ENCODE peak calls at places on chromosomes 6 and 20, in seven cellular contexts. H, V, B, G, A, F and R are unnamed samples.

GRCh38 chr6:149716584-149716983 is 1.3 kb downstream of the LATS1 start:
- DNase-seq in H (no peak), A (no peak), F (no peak), V (peak; percentile 20), G (no peak), B (no peak), R (no peak)

GRCh38 chr20:20369353-20370086 is 1.6 kb downstream of the INSM1 start:
- DNase-seq in B (no peak), V (no peak), G (no peak), A (no peak), H (no peak), F (no peak), R (peak; percentile 57)

GRCh38 chr20:2750343-2751251 is 49.8 kb downstream of the CPXM1 start:
- DNase-seq in G (no peak), V (peak; percentile 17), F (no peak), H (no peak), A (no peak), B (no peak), R (no peak)

GRCh38 chr6:16676978-16677377 is 84.3 kb downstream of the ATXN1 start:
- DNase-seq in F (no peak), V (peak; percentile 64), B (no peak), A (no peak), G (no peak), H (no peak), R (no peak)

GRCh38 chr20:2093200-2093781 is 8.3 kb upstream of the STK35 start:
- DNase-seq in A (no peak), G (no peak), V (no peak), H (no peak), F (no peak), B (no peak), R (no peak)

GRCh38 chr6:191487-192312 is 100.6 kb upstream of the DUSP22 start:
- DNase-seq in H (no peak), A (no peak), V (no peak), F (no peak), B (no peak), G (no peak), R (no peak)

GRCh38 chr20:32485770-32486248 is 99.3 kb downstream of the NOL4L start:
- DNase-seq in G (no peak), F (no peak), H (no peak), B (no peak), A (no peak), V (no peak), R (no peak)

GRCh38 chr20:25676164-25676809 is 20.4 kb downstream of the ZNF337 start:
- DNase-seq in V (peak; percentile 82), B (no peak), H (no peak), A (no peak), G (no peak), F (no peak), R (no peak)

GRCh38 chr6:29676981-29677601 is 3.9 kb downstream of the ZFP57 start:
- DNase-seq in V (no peak), G (no peak), H (no peak), F (no peak), B (no peak), A (no peak), R (no peak)

GRCh38 chr6:41083072-41083471 is 10.3 kb downstream of the NFYA start:
- DNase-seq in H (no peak), A (no peak), F (no peak), V (no peak), G (no peak), B (no peak), R (no peak)

GRCh38 chr20:23727016-23727415 is 23.7 kb downstream of the CST1 start:
- DNase-seq in V (no peak), F (no peak), G (no peak), A (no peak), B (no peak), H (no peak), R (no peak)

GRCh38 chr6:131023834-131024504 is 39.1 kb downstream of the EPB41L2 start:
- DNase-seq in F (no peak), B (no peak), G (no peak), H (no peak), V (peak; percentile 82), A (no peak), R (no peak)

GRCh38 chr6:164276211-164276610 is 861.7 kb downstream of the QKI start:
- DNase-seq in H (no peak), G (no peak), V (no peak), F (no peak), B (no peak), A (no peak), R (no peak)

GRCh38 chr6:30075094-30075986 is at the start of gene RNF39:
- DNase-seq in A (no peak), B (no peak), H (no peak), G (no peak), F (no peak), V (no peak), R (no peak)

GRCh38 chr20:15838466-15838865 is 734.8 kb downstream of the KIF16B start:
- DNase-seq in G (no peak), B (no peak), F (no peak), V (no peak), H (no peak), A (no peak), R (no peak)

GRCh38 chr6:111278738-111279137 is 191.4 kb downstream of the SLC16A10 start:
- DNase-seq in V (no peak), F (no peak), H (no peak), B (no peak), G (no peak), A (no peak), R (no peak)

GRCh38 chr6:50185006-50185405 is 135.3 kb upstream of the DEFB112 start:
- DNase-seq in V (no peak), B (no peak), H (no peak), A (no peak), F (no peak), G (no peak), R (no peak)

GRCh38 chr6:167847936-167848335 is 21.2 kb downstream of the AFDN start:
- DNase-seq in V (no peak), F (no peak), B (no peak), H (no peak), A (no peak), G (no peak), R (no peak)

GRCh38 chr6:112298816-112299281 is 44.5 kb upstream of the LAMA4 start:
- DNase-seq in F (no peak), G (no peak), A (no peak), V (peak; percentile 94), H (no peak), B (no peak), R (no peak)

GRCh38 chr20:57785720-57786119 is 75.9 kb upstream of the PMEPA1 start:
- DNase-seq in F (no peak), B (no peak), V (no peak), A (no peak), H (no peak), G (no peak), R (no peak)

GRCh38 chr6:56841751-56842150 is 113.2 kb upstream of the BEND6 start:
- DNase-seq in V (no peak), F (no peak), A (no peak), B (no peak), G (no peak), H (no peak), R (no peak)

GRCh38 chr20:3222635-3223600 is 13.6 kb downstream of the ITPA start:
- DNase-seq in A (no peak), G (no peak), B (no peak), V (no peak), F (no peak), H (peak; percentile 17), R (no peak)

GRCh38 chr20:62824476-62825287 is 7.8 kb downstream of the COL9A3 start:
- DNase-seq in A (no peak), F (no peak), V (no peak), B (peak; percentile 19), G (no peak), H (peak; percentile 58), R (no peak)

GRCh38 chr6:156395276-156395675 is 381.9 kb upstream of the ARID1B start:
- DNase-seq in B (peak; percentile 13), G (no peak), V (no peak), A (no peak), F (peak; percentile 38), H (peak; percentile 48), R (no peak)

GRCh38 chr6:143549630-143550268 is 38.2 kb upstream of the FUCA2 start:
- DNase-seq in G (no peak), F (peak; percentile 31), A (no peak), V (no peak), H (peak; percentile 20), B (no peak), R (no peak)

GRCh38 chr6:73409395-73409794 is 14.8 kb downstream of the DDX43 start:
- DNase-seq in B (no peak), F (no peak), G (no peak), H (no peak), V (peak; percentile 23), A (no peak), R (no peak)

DNA sequence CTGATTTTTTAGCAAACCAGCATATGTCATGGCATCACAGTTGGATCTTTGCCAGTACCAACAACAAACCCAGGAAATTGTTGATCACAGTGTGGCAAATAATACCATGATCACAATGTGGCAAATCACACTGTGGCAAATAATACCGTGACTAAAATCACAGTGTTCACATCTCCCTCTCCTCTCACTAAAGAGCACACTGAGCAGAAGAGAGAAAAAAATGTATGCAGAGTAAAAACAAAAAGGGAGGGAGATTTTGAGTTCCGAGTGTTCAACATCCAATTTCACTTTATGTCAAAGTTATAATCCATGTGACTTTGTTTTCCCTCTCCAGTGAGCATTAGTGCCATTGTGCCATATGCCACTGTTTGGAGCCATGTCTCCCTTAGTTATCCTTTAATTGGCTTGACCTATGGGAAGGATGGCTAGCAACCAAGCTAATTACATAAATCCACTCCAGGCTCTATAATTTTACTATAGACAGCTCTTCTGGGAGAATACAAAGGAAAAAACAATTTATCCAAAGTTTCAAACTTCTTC is 1059.5 kb downstream of the HACE1 start:
- DNase-seq in B (no peak), V (no peak), G (no peak), F (no peak), A (no peak), H (no peak), R (no peak)
- H3K27ac ChIP-seq in B (no peak overlapping the region), V (no peak overlapping the region), G (no peak overlapping the region), F (no peak overlapping the region), A (no peak overlapping the region), H (no peak overlapping the region), R (no peak overlapping the region)

DNA sequence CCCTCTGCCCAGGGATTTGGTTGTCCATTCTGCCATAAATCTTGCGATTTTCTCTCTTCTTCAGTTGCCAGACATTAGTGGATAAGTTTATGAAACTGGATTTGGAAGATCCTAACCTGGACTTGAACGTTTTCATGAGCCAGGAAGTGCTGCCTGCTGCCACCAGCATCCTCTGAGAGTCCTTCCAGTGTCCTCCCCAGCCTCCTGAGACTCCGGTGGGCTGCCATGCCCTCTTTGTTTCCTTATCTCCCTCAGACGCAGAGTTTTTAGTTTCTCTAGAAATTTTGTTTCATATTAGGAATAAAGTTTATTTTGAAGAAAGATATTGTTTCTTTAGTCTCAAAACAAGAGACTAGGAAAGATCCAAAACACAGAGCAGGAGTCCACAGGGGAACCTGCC is at the start of gene SAPCD1:
- DNase-seq in A (no peak), H (no peak), V (no peak), B (no peak), F (no peak), G (no peak), R (no peak)
- H3K27ac ChIP-seq in A (no peak within 1 kb of the TSS), H (no peak within 1 kb of the TSS), V (no peak within 1 kb of the TSS), B (no peak within 1 kb of the TSS), F (no peak within 1 kb of the TSS), G (no peak within 1 kb of the TSS), R (no peak within 1 kb of the TSS)

GRCh38 chr6:32439708-32440214 is at the start of gene HLA-DRA:
- DNase-seq in B (peak; percentile 43), G (no peak), V (peak; percentile 33), A (no peak), H (no peak), F (peak; percentile 99), R (no peak)
- H3K27ac ChIP-seq in B (peak within 1 kb of the TSS; percentile 72), G (no peak within 1 kb of the TSS), V (no peak within 1 kb of the TSS), A (no peak within 1 kb of the TSS), H (no peak within 1 kb of the TSS), F (peak within 1 kb of the TSS; percentile 100), R (peak within 1 kb of the TSS; percentile 75)

GRCh38 chr20:47063407-47063806 is 168.8 kb downstream of the EYA2 start:
- DNase-seq in A (no peak), H (no peak), B (no peak), G (no peak), F (no peak), V (no peak), R (no peak)
- H3K27ac ChIP-seq in A (no peak overlapping the region), H (no peak overlapping the region), B (no peak overlapping the region), G (no peak overlapping the region), F (no peak overlapping the region), V (no peak overlapping the region), R (no peak overlapping the region)